ENCODE peak calls at places on chromosomes 13 and 19, in eight cellular contexts. L is GM10248, N is upper lobe of left lung, S is RWPE1, U is omental fat pad, C is endothelial cell, D is left ventricle myocardium inferior, O is fibroblast of lung. G is an unnamed sample.
A peak's percentile ranks its signal among the peaks of the same experiment; 100 is the strongest.

GRCh38 chr13:66665991-66666390 is 564.1 kb downstream of the PCDH9 start:
- DNase-seq in O (peak; percentile 77), D (peak; percentile 13), S (no peak), U (no peak), L (no peak), C (peak; percentile 7), N (no peak), G (no peak)

GRCh38 chr13:30148171-30148754 is 159.1 kb downstream of the KATNAL1 start:
- DNase-seq in U (no peak), S (no peak), L (no peak), C (no peak), N (no peak), D (no peak), O (no peak), G (no peak)

GRCh38 chr13:113589961-113590339 is 5.4 kb downstream of the TFDP1 start:
- DNase-seq in O (no peak), N (no peak), S (no peak), C (no peak), U (no peak), L (peak; percentile 7), D (no peak), G (no peak)

GRCh38 chr19:42242071-42242511 is 311 bp downstream of the GSK3A start:
- DNase-seq in L (no peak), C (no peak), N (no peak), D (no peak), S (no peak), U (no peak), O (no peak), G (no peak)

GRCh38 chr13:102847272-102848234 is 1.7 kb downstream of the ERCC5 start:
- DNase-seq in S (no peak), L (no peak), D (no peak), U (no peak), C (no peak), N (no peak), O (peak; percentile 70), G (no peak)

GRCh38 chr19:33108161-33108560 is 23.8 kb upstream of the WDR88 start:
- DNase-seq in L (no peak), S (no peak), C (no peak), D (no peak), U (no peak), O (no peak), N (no peak), G (no peak)

GRCh38 chr13:75421987-75422386 is 60.0 kb downstream of the TBC1D4 start:
- DNase-seq in U (no peak), O (no peak), C (no peak), L (no peak), N (no peak), D (no peak), S (no peak), G (no peak)

GRCh38 chr13:30818323-30818960 is 83.1 kb downstream of the ALOX5AP start:
- DNase-seq in L (no peak), D (no peak), C (no peak), N (peak; percentile 42), O (peak; percentile 34), S (peak; percentile 60), U (peak; percentile 57), G (no peak)

GRCh38 chr19:19209372-19209771 is 2.4 kb upstream of the NCAN start:
- DNase-seq in N (no peak), O (no peak), D (no peak), C (no peak), S (no peak), U (no peak), L (no peak), G (no peak)

GRCh38 chr13:87999141-87999765 is 328.1 kb downstream of the SLITRK5 start:
- DNase-seq in C (no peak), N (no peak), L (no peak), O (peak; percentile 44), D (no peak), U (no peak), S (peak; percentile 31), G (no peak)

GRCh38 chr13:45393941-45394570 is 24.1 kb downstream of the SLC25A30 start:
- DNase-seq in D (no peak), N (peak; percentile 43), S (peak; percentile 80), L (peak; percentile 59), O (peak; percentile 56), U (no peak), C (peak; percentile 41), G (peak; percentile 31)

GRCh38 chr19:17511724-17512573 is 500 bp downstream of the PGLS start:
- DNase-seq in O (peak; percentile 91), U (peak; percentile 45), C (peak; percentile 74), D (peak; percentile 89), N (peak; percentile 89), L (peak; percentile 90), S (peak; percentile 73), G (peak; percentile 87)

GRCh38 chr13:42594577-42595571 is 20.9 kb downstream of the TNFSF11 start:
- DNase-seq in L (peak; percentile 69), D (no peak), N (peak; percentile 60), O (peak; percentile 92), C (peak; percentile 56), U (no peak), S (peak; percentile 71), G (peak; percentile 17)

GRCh38 chr13:59356607-59357006 is 807.1 kb downstream of the DIAPH3 start:
- DNase-seq in S (no peak), O (peak; percentile 74), N (peak; percentile 25), U (no peak), D (peak; percentile 89), L (no peak), C (no peak), G (no peak)

GRCh38 chr19:17325881-17326594 is 8.6 kb downstream of the ANO8 start:
- DNase-seq in U (no peak), N (no peak), D (no peak), L (no peak), O (peak; percentile 76), S (no peak), C (no peak), G (peak; percentile 7)

GRCh38 chr19:1074512-1075283 is 7.7 kb downstream of the ARHGAP45 start:
- DNase-seq in L (peak; percentile 94), U (peak; percentile 90), N (peak; percentile 94), D (peak; percentile 86), C (no peak), O (no peak), S (peak; percentile 82), G (peak; percentile 99)

GRCh38 chr13:58960909-58961308 is 1202.8 kb downstream of the DIAPH3 start:
- DNase-seq in D (no peak), N (no peak), C (no peak), L (no peak), U (no peak), S (peak; percentile 4), O (peak; percentile 63), G (no peak)

GRCh38 chr13:104008075-104008474 is 941.9 kb upstream of the SLC10A2 start:
- DNase-seq in C (no peak), S (no peak), O (no peak), N (no peak), D (no peak), U (no peak), L (no peak), G (no peak)

GRCh38 chr19:45280471-45280961 is 29.4 kb downstream of the MARK4 start:
- DNase-seq in D (no peak), L (no peak), U (no peak), S (no peak), C (peak; percentile 31), O (no peak), N (no peak), G (no peak)

GRCh38 chr13:109743706-109744453 is 42.5 kb downstream of the IRS2 start:
- DNase-seq in O (peak; percentile 66), S (peak; percentile 88), C (peak; percentile 56), U (no peak), N (no peak), L (no peak), D (no peak), G (peak; percentile 36)
- TF ChIP-seq CTCF in O (peak; percentile 14), S (no peak), C (no peak), U (no peak), N (no peak), L (no peak), D (no peak), G (no peak)

GRCh38 chr19:38417544-38418506 is 8.2 kb downstream of the RASGRP4 start:
- DNase-seq in L (peak; percentile 72), U (no peak), C (peak; percentile 52), O (peak; percentile 11), N (peak; percentile 85), D (peak; percentile 65), S (peak; percentile 54), G (no peak)
- TF ChIP-seq CTCF in L (no peak), U (no peak), C (no peak), O (no peak), N (no peak), D (no peak), S (no peak), G (no peak)

GRCh38 chr19:7337380-7338194 is 11.2 kb upstream of the ARHGEF18 start:
- DNase-seq in U (no peak), N (peak; percentile 42), O (no peak), C (no peak), D (no peak), S (no peak), L (peak; percentile 72), G (no peak)
- TF ChIP-seq CTCF in U (no peak), N (no peak), O (no peak), C (no peak), D (no peak), S (no peak), L (peak; percentile 25), G (no peak)

GRCh38 chr19:7829162-7829520 is 877 bp upstream of the EVI5L start:
- DNase-seq in L (no peak), O (no peak), C (no peak), S (no peak), U (no peak), D (no peak), N (no peak), G (no peak)

GRCh38 chr19:7831452-7831851 is 1.4 kb downstream of the EVI5L start:
- DNase-seq in D (no peak), S (peak; percentile 48), C (peak; percentile 51), L (no peak), O (peak; percentile 36), N (no peak), U (no peak), G (no peak)

GRCh38 chr19:7830272-7830771 is 304 bp downstream of the EVI5L start:
- DNase-seq in N (no peak), C (no peak), D (peak; percentile 29), O (no peak), U (no peak), S (no peak), L (no peak), G (no peak)

GRCh38 chr19:7830823-7831222 is 805 bp downstream of the EVI5L start:
- DNase-seq in C (no peak), N (no peak), D (no peak), L (no peak), U (no peak), O (no peak), S (no peak), G (no peak)

DNA sequence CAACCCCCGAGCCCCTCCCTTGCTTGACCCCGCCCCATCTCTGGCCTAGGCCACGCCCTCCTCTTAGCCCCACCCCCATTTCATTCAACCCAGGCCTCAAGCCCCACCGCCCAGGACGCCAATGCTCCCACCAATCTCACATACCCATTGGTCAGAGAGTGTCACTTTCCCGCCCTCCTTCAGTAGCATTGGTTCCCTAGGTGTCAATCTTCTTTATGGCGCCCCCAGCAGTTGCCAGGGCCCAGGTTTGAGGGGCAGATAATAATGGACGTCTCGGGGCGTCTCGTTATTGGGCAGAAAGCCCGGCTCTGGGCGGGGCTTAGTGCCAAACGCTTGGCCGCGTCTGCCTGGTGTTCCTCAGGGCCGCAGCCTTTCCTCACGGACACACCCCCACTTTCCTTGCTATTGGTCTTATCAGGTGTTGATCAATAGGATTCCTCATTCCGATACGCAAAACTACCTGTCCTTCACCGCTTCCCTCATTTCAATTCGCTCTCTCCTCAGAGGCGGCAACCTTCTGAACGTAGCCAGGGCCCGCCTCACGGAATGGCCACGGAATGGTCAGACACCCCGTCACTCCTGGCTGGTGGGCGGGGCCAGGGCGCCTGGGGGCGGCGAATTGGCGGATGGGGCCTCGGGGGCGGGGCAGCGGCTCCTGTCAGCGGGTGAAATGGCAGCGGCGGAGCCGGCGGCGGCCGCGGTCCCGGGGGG is at the start of gene EVI5L:
- DNase-seq in C (peak; percentile 99), D (peak; percentile 99), L (peak; percentile 99), U (peak; percentile 99), N (peak; percentile 99), S (peak; percentile 99), O (peak; percentile 100), G (peak; percentile 99)
- TF ChIP-seq CTCF in C (no peak), D (no peak), L (peak; percentile 5), U (no peak), N (no peak), S (no peak), O (no peak), G (no peak)